ENCODE peak calls at places on chromosomes 3 and 15, in eight cellular contexts. O, S, E, U, A, H, W and J are unnamed samples.

GRCh38 chr3:99319450-99319849 is 318.9 kb upstream of the COL8A1 start:
- DNase-seq in O (no peak), S (no peak), E (no peak), U (no peak), A (no peak), H (no peak), W (no peak), J (no peak)

GRCh38 chr3:72769758-72770540 is 78.3 kb downstream of the SHQ1 start:
- DNase-seq in O (no peak), S (no peak), E (no peak), U (no peak), A (no peak), H (no peak), W (no peak), J (no peak)

GRCh38 chr3:160981217-160981938 is 123.8 kb downstream of the B3GALNT1 start:
- DNase-seq in O (no peak), S (no peak), E (peak), U (no peak), A (no peak), H (peak), W (no peak), J (no peak)

GRCh38 chr3:115760722-115761121 is 137.4 kb downstream of the GAP43 start:
- DNase-seq in O (no peak), S (no peak), E (no peak), U (no peak), A (peak), H (no peak), W (no peak), J (no peak)

GRCh38 chr3:38658886-38659285 is 9.4 kb upstream of the SCN5A start:
- DNase-seq in O (no peak), S (no peak), E (no peak), U (no peak), A (no peak), H (no peak), W (peak), J (no peak)

GRCh38 chr3:126127904-126128303 is 44.0 kb upstream of the SLC41A3 start:
- DNase-seq in O (no peak), S (no peak), E (no peak), U (no peak), A (no peak), H (no peak), W (peak), J (no peak)

GRCh38 chr3:156551261-156551660 is 3.7 kb downstream of the SSR3 start:
- DNase-seq in O (no peak), S (no peak), E (no peak), U (no peak), A (peak), H (no peak), W (no peak), J (no peak)

GRCh38 chr15:98888839-98889479 is 118.6 kb downstream of the PGPEP1L start:
- DNase-seq in O (no peak), S (no peak), E (peak), U (peak), A (peak), H (no peak), W (no peak), J (peak)

GRCh38 chr3:43687499-43687811 is 3.3 kb upstream of the ABHD5 start:
- DNase-seq in O (no peak), S (no peak), E (no peak), U (no peak), A (no peak), H (no peak), W (no peak), J (no peak)

GRCh38 chr3:3798641-3799113 is 554 bp upstream of the LRRN1 start:
- DNase-seq in O (peak), S (no peak), E (no peak), U (no peak), A (no peak), H (peak), W (no peak), J (no peak)

GRCh38 chr3:53170325-53171108 is 9.5 kb downstream of the PRKCD start:
- DNase-seq in O (no peak), S (no peak), E (peak), U (no peak), A (no peak), H (peak), W (no peak), J (no peak)